ENCODE peak calls at places on chromosomes 5 and 9, in eight cellular contexts. One of them, this sample, is unnamed.

GRCh38 chr5:16866795-16867584 is 69.1 kb downstream of the MYO10 start:
- DNase-seq in A549: no peak
- DNase-seq in ovary: no peak
- DNase-seq in tibial nerve: no peak
- DNase-seq in K562: no peak
- DNase-seq in HepG2: no peak
- DNase-seq in stomach: peak; percentile 79
- DNase-seq in suprapubic skin: no peak
- DNase-seq in this sample: no peak

GRCh38 chr5:138610468-138611294 is 35.5 kb upstream of the HSPA9 start:
- DNase-seq in A549: peak; percentile 26
- DNase-seq in ovary: peak; percentile 66
- DNase-seq in tibial nerve: no peak
- DNase-seq in K562: peak; percentile 38
- DNase-seq in HepG2: no peak
- DNase-seq in stomach: no peak
- DNase-seq in suprapubic skin: peak; percentile 64
- DNase-seq in this sample: peak; percentile 65

GRCh38 chr5:15803280-15803679 is 303.3 kb downstream of the FBXL7 start:
- DNase-seq in A549: no peak
- DNase-seq in ovary: no peak
- DNase-seq in tibial nerve: no peak
- DNase-seq in K562: no peak
- DNase-seq in HepG2: no peak
- DNase-seq in stomach: no peak
- DNase-seq in suprapubic skin: no peak
- DNase-seq in this sample: no peak

GRCh38 chr5:10904862-10905432 is 143.9 kb upstream of the DAP start:
- DNase-seq in A549: no peak
- DNase-seq in ovary: no peak
- DNase-seq in tibial nerve: no peak
- DNase-seq in K562: no peak
- DNase-seq in HepG2: no peak
- DNase-seq in stomach: no peak
- DNase-seq in suprapubic skin: no peak
- DNase-seq in this sample: no peak

GRCh38 chr5:125274211-125274610 is 527.8 kb upstream of the ZNF608 start:
- DNase-seq in A549: no peak
- DNase-seq in ovary: no peak
- DNase-seq in tibial nerve: no peak
- DNase-seq in K562: no peak
- DNase-seq in HepG2: no peak
- DNase-seq in stomach: no peak
- DNase-seq in suprapubic skin: no peak
- DNase-seq in this sample: no peak

GRCh38 chr5:82164957-82165698 is 113.0 kb downstream of the RPS23 start:
- DNase-seq in A549: peak; percentile 22
- DNase-seq in ovary: peak; percentile 41
- DNase-seq in tibial nerve: no peak
- DNase-seq in K562: no peak
- DNase-seq in HepG2: no peak
- DNase-seq in stomach: no peak
- DNase-seq in suprapubic skin: no peak
- DNase-seq in this sample: no peak

GRCh38 chr5:170265527-170265926 is 32.0 kb downstream of the LCP2 start:
- DNase-seq in A549: no peak
- DNase-seq in ovary: peak; percentile 63
- DNase-seq in tibial nerve: no peak
- DNase-seq in K562: peak; percentile 31
- DNase-seq in HepG2: no peak
- DNase-seq in stomach: no peak
- DNase-seq in suprapubic skin: peak; percentile 83
- DNase-seq in this sample: peak; percentile 86

GRCh38 chr9:12739014-12739413 is 35.8 kb upstream of the LURAP1L start:
- DNase-seq in A549: no peak
- DNase-seq in ovary: no peak
- DNase-seq in tibial nerve: no peak
- DNase-seq in K562: no peak
- DNase-seq in HepG2: no peak
- DNase-seq in stomach: no peak
- DNase-seq in suprapubic skin: no peak
- DNase-seq in this sample: no peak

GRCh38 chr5:72183231-72183630 is 76.0 kb downstream of the MAP1B start:
- DNase-seq in A549: no peak
- DNase-seq in ovary: no peak
- DNase-seq in tibial nerve: no peak
- DNase-seq in K562: no peak
- DNase-seq in HepG2: no peak
- DNase-seq in stomach: no peak
- DNase-seq in suprapubic skin: no peak
- DNase-seq in this sample: no peak

GRCh38 chr5:78568212-78568611 is 80.4 kb downstream of the LHFPL2 start:
- DNase-seq in A549: no peak
- DNase-seq in ovary: no peak
- DNase-seq in tibial nerve: peak; percentile 30
- DNase-seq in K562: no peak
- DNase-seq in HepG2: no peak
- DNase-seq in stomach: no peak
- DNase-seq in suprapubic skin: no peak
- DNase-seq in this sample: no peak

GRCh38 chr5:145465487-145466263 is 369.5 kb downstream of the PRELID2 start:
- DNase-seq in A549: no peak
- DNase-seq in ovary: no peak
- DNase-seq in tibial nerve: no peak
- DNase-seq in K562: no peak
- DNase-seq in HepG2: no peak
- DNase-seq in stomach: no peak
- DNase-seq in suprapubic skin: no peak
- DNase-seq in this sample: no peak

GRCh38 chr9:134164879-134165278 is 515 bp upstream of the RNU6ATAC start:
- DNase-seq in A549: no peak
- DNase-seq in ovary: no peak
- DNase-seq in tibial nerve: no peak
- DNase-seq in K562: no peak
- DNase-seq in HepG2: no peak
- DNase-seq in stomach: no peak
- DNase-seq in suprapubic skin: no peak
- DNase-seq in this sample: no peak

GRCh38 chr9:134161647-134162046 is 2.7 kb downstream of the RNU6ATAC start:
- DNase-seq in A549: no peak
- DNase-seq in ovary: no peak
- DNase-seq in tibial nerve: no peak
- DNase-seq in K562: no peak
- DNase-seq in HepG2: no peak
- DNase-seq in stomach: no peak
- DNase-seq in suprapubic skin: no peak
- DNase-seq in this sample: no peak

GRCh38 chr9:134162926-134163373 is 1.4 kb downstream of the RNU6ATAC start:
- DNase-seq in A549: no peak
- DNase-seq in ovary: no peak
- DNase-seq in tibial nerve: no peak
- DNase-seq in K562: no peak
- DNase-seq in HepG2: no peak
- DNase-seq in stomach: no peak
- DNase-seq in suprapubic skin: no peak
- DNase-seq in this sample: no peak

GRCh38 chr9:134162212-134162775 is 2.1 kb downstream of the RNU6ATAC start:
- DNase-seq in A549: no peak
- DNase-seq in ovary: no peak
- DNase-seq in tibial nerve: no peak
- DNase-seq in K562: no peak
- DNase-seq in HepG2: no peak
- DNase-seq in stomach: no peak
- DNase-seq in suprapubic skin: no peak
- DNase-seq in this sample: no peak

GRCh38 chr9:134163374-134164196 is 779 bp downstream of the RNU6ATAC start:
- DNase-seq in A549: no peak
- DNase-seq in ovary: peak; percentile 80
- DNase-seq in tibial nerve: peak; percentile 44
- DNase-seq in K562: no peak
- DNase-seq in HepG2: no peak
- DNase-seq in stomach: peak; percentile 59
- DNase-seq in suprapubic skin: peak; percentile 89
- DNase-seq in this sample: peak; percentile 88
- TF ChIP-seq POLR2A in A549: no peak
- TF ChIP-seq POLR2A in ovary: no peak
- TF ChIP-seq POLR2A in tibial nerve: no peak
- TF ChIP-seq POLR2A in K562: no peak
- TF ChIP-seq POLR2A in HepG2: no peak
- TF ChIP-seq POLR2A in stomach: no peak
- TF ChIP-seq POLR2A in suprapubic skin: no peak
- TF ChIP-seq POLR2A in this sample: no peak

GRCh38 chr9:116800885-116801284 is 113.8 kb downstream of the TRIM32 start:
- DNase-seq in A549: no peak
- DNase-seq in ovary: no peak
- DNase-seq in tibial nerve: no peak
- DNase-seq in K562: no peak
- DNase-seq in HepG2: no peak
- DNase-seq in stomach: no peak
- DNase-seq in suprapubic skin: no peak
- DNase-seq in this sample: no peak
- TF ChIP-seq EP300 in A549: no peak
- TF ChIP-seq EP300 in ovary: no peak
- TF ChIP-seq EP300 in tibial nerve: no peak
- TF ChIP-seq EP300 in K562: no peak
- TF ChIP-seq EP300 in HepG2: no peak
- TF ChIP-seq EP300 in stomach: no peak
- TF ChIP-seq EP300 in suprapubic skin: no peak
- TF ChIP-seq EP300 in this sample: no peak

GRCh38 chr9:6757988-6758417 is 230 bp downstream of the KDM4C start:
- DNase-seq in A549: no peak
- DNase-seq in ovary: no peak
- DNase-seq in tibial nerve: no peak
- DNase-seq in K562: peak; percentile 96
- DNase-seq in HepG2: no peak
- DNase-seq in stomach: no peak
- DNase-seq in suprapubic skin: peak; percentile 96
- DNase-seq in this sample: no peak

GRCh38 chr9:6761306-6761705 is 3.5 kb downstream of the KDM4C start:
- DNase-seq in A549: no peak
- DNase-seq in ovary: peak; percentile 48
- DNase-seq in tibial nerve: no peak
- DNase-seq in K562: no peak
- DNase-seq in HepG2: no peak
- DNase-seq in stomach: no peak
- DNase-seq in suprapubic skin: no peak
- DNase-seq in this sample: no peak

GRCh38 chr9:6759114-6759977 is 1.6 kb downstream of the KDM4C start:
- DNase-seq in A549: peak; percentile 38
- DNase-seq in ovary: peak; percentile 38
- DNase-seq in tibial nerve: no peak
- DNase-seq in K562: no peak
- DNase-seq in HepG2: peak; percentile 32
- DNase-seq in stomach: peak; percentile 28
- DNase-seq in suprapubic skin: no peak
- DNase-seq in this sample: no peak

GRCh38 chr9:6757132-6757987 is at the start of gene KDM4C:
- DNase-seq in A549: peak; percentile 98
- DNase-seq in ovary: peak; percentile 97
- DNase-seq in tibial nerve: peak; percentile 92
- DNase-seq in K562: peak; percentile 77
- DNase-seq in HepG2: peak; percentile 90
- DNase-seq in stomach: peak; percentile 97
- DNase-seq in suprapubic skin: peak; percentile 94
- DNase-seq in this sample: peak; percentile 98

GRCh38 chr9:6758418-6759113 is 793 bp downstream of the KDM4C start:
- DNase-seq in A549: peak; percentile 50
- DNase-seq in ovary: peak; percentile 66
- DNase-seq in tibial nerve: no peak
- DNase-seq in K562: peak; percentile 32
- DNase-seq in HepG2: peak; percentile 49
- DNase-seq in stomach: peak; percentile 66
- DNase-seq in suprapubic skin: peak; percentile 81
- DNase-seq in this sample: peak; percentile 80
- TF ChIP-seq POLR2A in A549: no peak
- TF ChIP-seq POLR2A in ovary: no peak
- TF ChIP-seq POLR2A in tibial nerve: no peak
- TF ChIP-seq POLR2A in K562: no peak
- TF ChIP-seq POLR2A in HepG2: no peak
- TF ChIP-seq POLR2A in stomach: no peak
- TF ChIP-seq POLR2A in suprapubic skin: no peak
- TF ChIP-seq POLR2A in this sample: no peak

GRCh38 chr5:111069839-111070238 is 1.7 kb upstream of the TSLP start:
- DNase-seq in A549: no peak
- DNase-seq in ovary: no peak
- DNase-seq in tibial nerve: no peak
- DNase-seq in K562: no peak
- DNase-seq in HepG2: no peak
- DNase-seq in stomach: no peak
- DNase-seq in suprapubic skin: no peak
- DNase-seq in this sample: no peak
- TF ChIP-seq EP300 in A549: no peak
- TF ChIP-seq EP300 in ovary: no peak
- TF ChIP-seq EP300 in tibial nerve: no peak
- TF ChIP-seq EP300 in K562: no peak
- TF ChIP-seq EP300 in HepG2: no peak
- TF ChIP-seq EP300 in stomach: no peak
- TF ChIP-seq EP300 in suprapubic skin: no peak
- TF ChIP-seq EP300 in this sample: no peak

DNA sequence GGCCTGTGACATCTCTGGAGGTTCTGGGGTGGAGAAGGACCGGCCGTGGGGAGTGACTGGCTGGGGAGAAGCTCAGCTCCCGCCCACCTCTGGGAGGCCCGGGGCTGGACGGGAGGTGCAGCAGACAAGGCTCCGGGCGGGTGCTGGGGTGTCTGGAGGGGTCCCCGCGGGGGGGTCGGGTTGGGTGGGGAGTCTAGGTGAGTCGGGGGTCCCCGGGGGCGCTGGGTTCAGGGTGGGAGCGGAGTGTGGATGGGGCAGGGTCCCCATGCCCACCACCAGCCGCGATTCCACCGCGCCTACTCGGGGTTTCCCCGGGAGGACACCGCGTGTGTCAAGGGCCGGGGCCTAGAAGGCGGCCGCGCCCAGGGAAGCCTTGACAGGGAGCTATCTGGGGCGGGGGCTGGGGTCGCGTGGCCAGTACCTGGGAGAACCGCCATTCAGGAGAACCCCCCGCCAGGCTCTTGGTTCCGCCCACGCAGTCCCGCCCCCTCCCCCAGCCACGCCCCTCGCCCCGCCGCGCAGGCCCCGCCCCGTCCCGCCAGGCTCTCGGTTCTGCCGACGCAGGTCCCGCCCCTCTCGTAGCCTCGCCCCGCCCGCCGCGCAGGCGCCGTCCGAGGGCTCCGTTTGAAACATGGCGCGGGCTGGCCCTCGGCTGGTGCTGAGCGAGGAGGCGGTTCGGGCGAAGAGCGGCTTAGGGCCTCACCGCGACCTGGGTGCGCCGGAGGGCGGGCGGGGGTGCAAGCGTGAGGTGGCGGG is at the start of gene CEP72:
- DNase-seq in A549: peak; percentile 77
- DNase-seq in ovary: peak; percentile 94
- DNase-seq in tibial nerve: peak; percentile 77
- DNase-seq in K562: peak; percentile 98
- DNase-seq in HepG2: peak; percentile 68
- DNase-seq in stomach: peak; percentile 92
- DNase-seq in suprapubic skin: peak; percentile 95
- DNase-seq in this sample: peak; percentile 94
- TF ChIP-seq POLR2A in A549: peak; percentile 63
- TF ChIP-seq POLR2A in ovary: no peak
- TF ChIP-seq POLR2A in tibial nerve: no peak
- TF ChIP-seq POLR2A in K562: peak; percentile 58
- TF ChIP-seq POLR2A in HepG2: no peak
- TF ChIP-seq POLR2A in stomach: no peak
- TF ChIP-seq POLR2A in suprapubic skin: no peak
- TF ChIP-seq POLR2A in this sample: no peak

GRCh38 chr9:112086627-112087026 is 88.5 kb downstream of the SUSD1 start:
- DNase-seq in A549: peak; percentile 40
- DNase-seq in ovary: no peak
- DNase-seq in tibial nerve: no peak
- DNase-seq in K562: no peak
- DNase-seq in HepG2: peak; percentile 7
- DNase-seq in stomach: no peak
- DNase-seq in suprapubic skin: no peak
- DNase-seq in this sample: no peak
- TF ChIP-seq EP300 in A549: no peak
- TF ChIP-seq EP300 in ovary: no peak
- TF ChIP-seq EP300 in tibial nerve: no peak
- TF ChIP-seq EP300 in K562: no peak
- TF ChIP-seq EP300 in HepG2: no peak
- TF ChIP-seq EP300 in stomach: no peak
- TF ChIP-seq EP300 in suprapubic skin: no peak
- TF ChIP-seq EP300 in this sample: no peak

This sample was measured in sigmoid colon.